ENCODE peak calls at places on chromosome 7, in six cellular contexts. G, S, B, L, T and W are unnamed samples.
A peak's percentile ranks its signal among the peaks of the same experiment; 100 is the strongest.

GRCh38 chr7:73721237-73721848 is 1.9 kb upstream of the STX1A start:
- DNase-seq in G (no peak), S (no peak), B (peak; percentile 92), L (peak; percentile 53), T (peak; percentile 76), W (peak; percentile 7)

GRCh38 chr7:155918720-155919399 is 106.6 kb upstream of the SHH start:
- DNase-seq in G (no peak), S (peak; percentile 80), B (peak; percentile 91), L (peak; percentile 72), T (peak; percentile 94), W (no peak)

GRCh38 chr7:143882611-143883078 is 19.3 kb downstream of the TCAF1 start:
- DNase-seq in G (no peak), S (peak; percentile 76), B (peak; percentile 82), L (peak; percentile 40), T (no peak), W (peak; percentile 70)

GRCh38 chr7:95028683-95029082 is 121.3 kb downstream of the PPP1R9A start:
- DNase-seq in G (no peak), S (no peak), B (no peak), L (no peak), T (no peak), W (no peak)

GRCh38 chr7:74657692-74658170 is at the start of gene GTF2I:
- DNase-seq in G (no peak), S (no peak), B (no peak), L (no peak), T (no peak), W (no peak)

GRCh38 chr7:153772966-153773365 is 279.2 kb upstream of the DPP6 start:
- DNase-seq in G (no peak), S (no peak), B (no peak), L (no peak), T (no peak), W (no peak)

GRCh38 chr7:92633211-92633906 is 43.2 kb upstream of the FAM133B start:
- DNase-seq in G (peak; percentile 55), S (peak; percentile 93), B (no peak), L (no peak), T (peak; percentile 91), W (no peak)

GRCh38 chr7:156999611-157000046 is 10.8 kb downstream of the MNX1 start:
- DNase-seq in G (no peak), S (no peak), B (no peak), L (peak; percentile 46), T (no peak), W (peak; percentile 91)

GRCh38 chr7:150958603-150959002 is 19.5 kb downstream of the KCNH2 start:
- DNase-seq in G (no peak), S (no peak), B (no peak), L (no peak), T (no peak), W (no peak)

GRCh38 chr7:101121996-101122932 is 4.6 kb upstream of the SERPINE1 start:
- DNase-seq in G (no peak), S (peak; percentile 99), B (peak; percentile 60), L (peak; percentile 65), T (peak; percentile 87), W (peak; percentile 72)

GRCh38 chr7:133771778-133772421 is 355.2 kb upstream of the LRGUK start:
- DNase-seq in G (no peak), S (no peak), B (no peak), L (no peak), T (no peak), W (no peak)

GRCh38 chr7:136528329-136528728 is 340.1 kb upstream of the CHRM2 start:
- DNase-seq in G (no peak), S (peak; percentile 38), B (no peak), L (no peak), T (peak; percentile 53), W (no peak)

GRCh38 chr7:37921876-37922275 is 1.4 kb downstream of the EPDR1 start:
- DNase-seq in G (no peak), S (no peak), B (no peak), L (no peak), T (no peak), W (no peak)
- H3K4me3 ChIP-seq in G (peak overlapping the region; percentile 79), S (peak overlapping the region; percentile 55), B (no peak overlapping the region), L (peak overlapping the region; percentile 68), T (peak overlapping the region; percentile 83), W (no peak overlapping the region)

GRCh38 chr7:127715272-127715671 is 63.3 kb downstream of the SND1 start:
- DNase-seq in G (no peak), S (no peak), B (no peak), L (no peak), T (no peak), W (no peak)

GRCh38 chr7:127713758-127714157 is 61.8 kb downstream of the SND1 start:
- DNase-seq in G (no peak), S (no peak), B (no peak), L (no peak), T (no peak), W (no peak)

GRCh38 chr7:127717502-127718125 is 65.6 kb downstream of the SND1 start:
- DNase-seq in G (no peak), S (no peak), B (no peak), L (no peak), T (no peak), W (no peak)

GRCh38 chr7:127718325-127718724 is 66.3 kb downstream of the SND1 start:
- DNase-seq in G (no peak), S (no peak), B (no peak), L (peak; percentile 19), T (no peak), W (no peak)

DNA sequence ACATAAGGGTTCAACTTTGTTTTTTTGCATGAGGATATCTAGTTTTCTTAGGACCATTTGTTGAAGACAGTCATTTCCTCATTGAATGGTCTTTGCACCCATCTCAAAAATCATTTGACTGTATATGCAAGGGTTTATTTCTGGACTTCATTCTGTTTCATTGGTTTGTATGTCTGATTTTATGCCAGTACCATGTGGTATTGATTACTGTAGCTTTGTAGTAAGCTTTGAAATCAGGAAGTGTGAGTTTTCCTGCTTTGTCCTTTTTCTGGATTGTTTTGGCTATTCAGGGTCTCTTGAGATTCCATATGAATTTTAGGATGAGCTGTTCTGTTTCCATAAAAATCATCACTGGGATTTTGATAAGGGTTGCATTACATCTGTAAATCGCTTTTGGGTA is 63.9 kb downstream of the SND1 start:
- DNase-seq in G (no peak), S (no peak), B (no peak), L (no peak), T (no peak), W (no peak)
- H3K36me3 ChIP-seq in G (peaks cover 71% of the 10 kb centered on the region), S (peaks cover 5% of the 10 kb centered on the region), B (peaks cover 25% of the 10 kb centered on the region), L (peaks cover 19% of the 10 kb centered on the region), T (peaks cover 53% of the 10 kb centered on the region), W (peaks cover 2% of the 10 kb centered on the region)

DNA sequence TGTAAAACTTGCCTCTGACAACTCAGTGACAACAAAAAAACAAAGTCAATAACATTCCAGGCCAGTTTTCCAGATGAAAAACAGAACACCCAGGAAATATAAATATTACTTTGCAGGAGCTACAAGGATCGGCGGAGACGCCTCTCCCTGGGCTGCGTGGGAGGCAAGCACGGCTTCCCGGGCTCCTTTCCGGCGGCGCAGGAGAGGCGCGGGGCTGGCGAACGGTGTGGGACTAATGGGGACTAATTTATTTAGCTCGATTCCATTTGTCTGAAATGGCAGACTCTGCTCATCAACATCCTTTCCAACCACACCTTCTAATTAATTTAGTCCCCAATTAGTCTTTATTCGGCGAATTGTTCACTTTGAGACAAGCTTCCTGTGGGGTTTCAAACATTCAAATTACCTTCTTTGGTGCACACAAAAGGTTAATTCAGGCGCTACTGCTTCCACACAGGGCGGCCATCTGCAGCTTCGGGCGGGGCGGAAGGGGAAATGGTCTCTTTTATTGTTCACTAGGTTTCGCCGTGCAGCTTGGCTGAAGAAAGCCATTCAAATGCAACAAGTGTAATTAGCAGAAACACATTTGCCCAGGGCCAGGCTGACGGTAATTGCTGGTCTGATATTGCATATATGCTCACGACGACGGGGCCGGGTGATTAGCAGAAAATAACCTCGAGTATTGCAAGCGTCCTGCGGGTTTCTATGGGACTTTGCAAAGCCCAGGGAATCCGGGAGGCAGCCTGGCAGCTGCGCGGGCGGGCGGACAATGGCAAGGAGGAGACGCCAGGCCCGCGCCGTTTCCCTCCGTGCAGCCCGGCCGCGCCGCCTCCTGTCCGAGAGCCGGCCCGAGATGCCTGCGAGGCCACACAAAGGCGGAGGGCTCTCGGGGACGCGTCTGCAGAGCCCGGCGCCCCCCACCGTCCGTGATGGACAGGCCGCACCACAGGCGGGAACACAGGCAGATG is 270.1 kb downstream of the PTPRN2 start:
- DNase-seq in G (no peak), S (no peak), B (no peak), L (no peak), T (no peak), W (peak; percentile 94)
- H3K4me3 ChIP-seq in G (no peak overlapping the region), S (no peak overlapping the region), B (no peak overlapping the region), L (no peak overlapping the region), T (no peak overlapping the region), W (peak overlapping the region; percentile 3)

DNA sequence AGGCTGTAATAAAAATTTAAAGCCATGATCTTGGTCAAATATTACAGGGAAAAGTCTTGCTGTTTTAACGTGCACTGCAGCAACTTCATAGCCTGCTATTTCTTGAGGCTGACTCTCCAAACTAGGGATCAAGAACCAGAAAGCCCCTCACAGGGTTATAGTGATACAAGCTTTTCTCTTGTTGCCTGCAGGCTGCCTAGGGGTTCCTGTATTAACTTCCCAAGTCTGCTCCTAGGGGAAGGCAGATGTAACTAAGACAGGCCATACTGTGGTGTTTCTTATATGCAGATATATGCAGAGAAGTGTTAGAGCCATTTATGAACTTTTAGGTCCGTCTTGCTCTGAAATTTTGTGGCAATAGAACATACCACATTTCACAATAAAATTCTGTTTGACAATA is 175.7 kb downstream of the FOXP2 start:
- DNase-seq in G (no peak), S (no peak), B (no peak), L (no peak), T (no peak), W (peak; percentile 1)
- H3K36me3 ChIP-seq in G (no peaks in the 10 kb centered on the region), S (no peaks in the 10 kb centered on the region), B (no peaks in the 10 kb centered on the region), L (no peaks in the 10 kb centered on the region), T (no peaks in the 10 kb centered on the region), W (no peaks in the 10 kb centered on the region)

GRCh38 chr7:13007331-13007730 is 319.9 kb downstream of the ARL4A start:
- DNase-seq in G (no peak), S (no peak), B (no peak), L (no peak), T (no peak), W (no peak)
- H3K4me3 ChIP-seq in G (no peak overlapping the region), S (no peak overlapping the region), B (no peak overlapping the region), L (no peak overlapping the region), T (no peak overlapping the region), W (no peak overlapping the region)

DNA sequence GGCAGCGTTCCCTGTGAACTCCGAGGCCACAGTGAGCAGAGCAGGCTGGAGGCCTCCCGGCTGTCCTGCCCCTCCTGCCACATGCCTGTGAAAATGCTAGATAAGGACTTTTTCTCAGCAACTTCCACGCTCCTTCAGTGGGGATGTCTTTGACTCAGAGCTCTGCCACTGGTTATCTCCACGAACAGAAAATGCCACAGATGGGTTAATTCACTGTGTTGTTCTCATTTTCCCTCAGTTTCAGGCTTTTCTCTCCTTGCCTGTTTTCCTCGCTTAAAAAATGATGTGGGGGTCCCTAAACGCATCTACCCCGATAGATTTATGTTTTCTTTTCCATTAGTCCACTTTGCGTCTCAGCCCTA is 51.3 kb downstream of the IKZF1 start:
- DNase-seq in G (no peak), S (no peak), B (no peak), L (no peak), T (no peak), W (peak; percentile 63)
- H3K36me3 ChIP-seq in G (peaks cover 70% of the 10 kb centered on the region), S (no peaks in the 10 kb centered on the region), B (no peaks in the 10 kb centered on the region), L (no peaks in the 10 kb centered on the region), T (no peaks in the 10 kb centered on the region), W (no peaks in the 10 kb centered on the region)

DNA sequence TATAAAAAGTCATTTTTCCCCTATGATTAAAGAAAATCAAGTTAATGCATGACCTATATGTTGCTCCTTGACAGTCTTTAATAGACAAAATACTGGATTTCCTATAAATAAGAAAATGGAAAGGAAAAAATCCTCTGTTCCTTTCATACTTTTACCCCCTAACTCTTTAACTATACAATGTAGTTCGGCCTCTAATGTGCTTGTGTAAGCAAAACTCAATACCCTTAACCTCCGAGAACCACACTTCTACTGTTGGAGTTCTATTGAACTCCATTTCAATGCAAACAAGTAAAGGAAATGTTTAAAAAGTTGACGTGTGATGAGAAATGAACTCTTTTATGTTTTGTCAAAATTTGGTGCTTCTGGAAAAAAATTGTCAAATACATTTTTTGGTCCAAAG is 36.0 kb downstream of the HDAC9 start:
- DNase-seq in G (no peak), S (no peak), B (no peak), L (no peak), T (no peak), W (no peak)
- H3K4me3 ChIP-seq in G (no peak overlapping the region), S (no peak overlapping the region), B (no peak overlapping the region), L (no peak overlapping the region), T (no peak overlapping the region), W (no peak overlapping the region)